ENCODE peak calls at places on chromosomes 12 and 14, in four cellular contexts. A is HS-5, E is DMS153, Y is mesothelial cell of epicardium. T is an unnamed sample.

GRCh38 chr12:80356092-80356491 is 87.9 kb upstream of the PTPRQ start:
- DNase-seq in A (no peak), E (no peak), Y (no peak), T (no peak)

GRCh38 chr12:56634837-56635538 is 4.9 kb upstream of the BAZ2A start:
- DNase-seq in A (peak), E (peak), Y (peak), T (no peak)

GRCh38 chr14:101008631-101009336 is 105.3 kb upstream of the RTL1 start:
- DNase-seq in A (no peak), E (no peak), Y (no peak), T (no peak)

GRCh38 chr12:69401940-69402339 is 42.4 kb downstream of the YEATS4 start:
- DNase-seq in A (no peak), E (no peak), Y (no peak), T (no peak)

GRCh38 chr12:123973552-123974341 is 732 bp downstream of the ZNF664 start:
- DNase-seq in A (no peak), E (no peak), Y (peak), T (no peak)

GRCh38 chr14:101220921-101221510 is 317.5 kb upstream of the RTL1 start:
- DNase-seq in A (no peak), E (no peak), Y (no peak), T (no peak)

GRCh38 chr14:106826833-106827369 is 1300.5 kb downstream of the TMEM121 start:
- DNase-seq in A (no peak), E (no peak), Y (no peak), T (no peak)

GRCh38 chr14:82740547-82740946 is 1206.9 kb upstream of the SEL1L start:
- DNase-seq in A (no peak), E (no peak), Y (no peak), T (no peak)

T was measured in non-pigmented ciliary epithelial cell.